ENCODE peak calls at places on chromosomes 7 and 10, in seven cellular contexts. A is IMR-90, H is mesendoderm, Y is H9, U is mesenchymal stem cell, M is H1, G is trophoblast cell. R is an unnamed sample.

GRCh38 chr10:75035975-75036708 is 75.3 kb upstream of the SAMD8 start:
- DNase-seq in Y (no peak), H (no peak), G (no peak), U (peak; percentile 41), M (no peak), A (peak; percentile 68), R (no peak)

GRCh38 chr10:103281753-103282152 is 4.8 kb downstream of the INA start:
- DNase-seq in Y (peak; percentile 94), U (no peak), G (no peak), A (peak; percentile 43), H (peak; percentile 89), M (peak; percentile 87), R (peak; percentile 66)

GRCh38 chr10:60246382-60246781 is 143.3 kb downstream of the ANK3 start:
- DNase-seq in H (peak; percentile 94), G (no peak), U (no peak), Y (no peak), A (no peak), M (no peak), R (no peak)

GRCh38 chr10:17872191-17873091 is 63.3 kb downstream of the MRC1 start:
- DNase-seq in H (peak; percentile 49), A (peak; percentile 21), U (peak; percentile 12), Y (no peak), G (no peak), M (no peak), R (peak; percentile 8)

GRCh38 chr10:70164179-70164578 is 6.1 kb downstream of the SAR1A start:
- DNase-seq in A (no peak), M (no peak), Y (no peak), G (no peak), H (no peak), U (no peak), R (no peak)

GRCh38 chr7:86667732-86668131 is 24.0 kb downstream of the GRM3 start:
- DNase-seq in A (no peak), M (no peak), G (no peak), Y (peak; percentile 43), U (no peak), H (peak; percentile 69), R (no peak)

GRCh38 chr10:30155401-30155800 is 96.0 kb upstream of the JCAD start:
- DNase-seq in M (no peak), H (no peak), A (peak; percentile 16), Y (no peak), G (no peak), U (no peak), R (no peak)

GRCh38 chr10:61899045-61899444 is 2.5 kb upstream of the ARID5B start:
- DNase-seq in G (no peak), A (peak; percentile 85), M (no peak), Y (no peak), U (peak; percentile 76), H (no peak), R (no peak)

GRCh38 chr10:20760450-20760849 is 136.7 kb downstream of the NEBL start:
- DNase-seq in H (no peak), U (no peak), Y (no peak), G (no peak), M (no peak), A (no peak), R (no peak)

GRCh38 chr7:155300641-155301452 is 3.2 kb downstream of the INSIG1 start:
- DNase-seq in H (no peak), A (no peak), G (no peak), U (no peak), M (no peak), Y (no peak), R (no peak)

GRCh38 chr7:42198296-42198695 is 38.7 kb downstream of the GLI3 start:
- DNase-seq in Y (no peak), U (no peak), M (no peak), A (no peak), H (no peak), G (peak; percentile 61), R (no peak)

GRCh38 chr7:79241288-79242055 is 212.0 kb downstream of the MAGI2 start:
- DNase-seq in H (no peak), M (no peak), G (no peak), A (peak; percentile 82), Y (no peak), U (peak; percentile 57), R (no peak)

GRCh38 chr10:89574348-89574747 is 39.0 kb upstream of the SLC16A12 start:
- DNase-seq in Y (no peak), H (no peak), U (no peak), G (no peak), A (no peak), M (no peak), R (no peak)

GRCh38 chr10:119663866-119664698 is 12.9 kb downstream of the BAG3 start:
- DNase-seq in Y (no peak), M (no peak), U (no peak), H (peak; percentile 63), A (no peak), G (peak; percentile 71), R (no peak)

GRCh38 chr7:36201122-36201723 is 48.2 kb downstream of the EEPD1 start:
- DNase-seq in G (no peak), Y (no peak), M (no peak), A (no peak), U (no peak), H (no peak), R (no peak)

GRCh38 chr7:108178393-108178792 is 48.2 kb upstream of the LAMB4 start:
- DNase-seq in H (no peak), A (no peak), U (no peak), M (no peak), Y (no peak), G (no peak), R (no peak)

GRCh38 chr7:40780431-40780830 is 645.6 kb downstream of the SUGCT start:
- DNase-seq in A (no peak), H (no peak), U (no peak), Y (no peak), M (no peak), G (no peak), R (no peak)

GRCh38 chr7:69687739-69688431 is 89.6 kb downstream of the AUTS2 start:
- DNase-seq in M (no peak), U (no peak), Y (no peak), H (no peak), A (no peak), G (no peak), R (no peak)

GRCh38 chr7:28729276-28729675 is 228.9 kb downstream of the TRIL start:
- DNase-seq in A (no peak), M (no peak), Y (no peak), G (no peak), U (no peak), H (no peak), R (no peak)

GRCh38 chr10:25933653-25934608 is at the start of gene MYO3A:
- DNase-seq in U (no peak), Y (peak; percentile 74), G (no peak), M (no peak), H (peak; percentile 83), A (no peak), R (peak; percentile 31)

GRCh38 chr7:6398943-6399342 is 48.8 kb downstream of the DAGLB start:
- DNase-seq in H (no peak), A (no peak), G (peak; percentile 79), M (no peak), Y (no peak), U (no peak), R (no peak)

GRCh38 chr10:74418285-74418872 is 267.4 kb downstream of the ADK start:
- DNase-seq in G (no peak), M (no peak), A (no peak), U (no peak), Y (no peak), H (peak; percentile 54), R (peak; percentile 54)

GRCh38 chr10:99329891-99330674 is 927 bp downstream of the CNNM1 start:
- DNase-seq in U (peak; percentile 43), G (no peak), H (peak; percentile 39), M (no peak), A (peak; percentile 4), Y (peak; percentile 51), R (peak; percentile 11)

GRCh38 chr10:34116780-34117179 is 698.3 kb downstream of the PARD3 start:
- DNase-seq in Y (no peak), A (no peak), G (no peak), U (no peak), H (no peak), M (no peak), R (no peak)

DNA sequence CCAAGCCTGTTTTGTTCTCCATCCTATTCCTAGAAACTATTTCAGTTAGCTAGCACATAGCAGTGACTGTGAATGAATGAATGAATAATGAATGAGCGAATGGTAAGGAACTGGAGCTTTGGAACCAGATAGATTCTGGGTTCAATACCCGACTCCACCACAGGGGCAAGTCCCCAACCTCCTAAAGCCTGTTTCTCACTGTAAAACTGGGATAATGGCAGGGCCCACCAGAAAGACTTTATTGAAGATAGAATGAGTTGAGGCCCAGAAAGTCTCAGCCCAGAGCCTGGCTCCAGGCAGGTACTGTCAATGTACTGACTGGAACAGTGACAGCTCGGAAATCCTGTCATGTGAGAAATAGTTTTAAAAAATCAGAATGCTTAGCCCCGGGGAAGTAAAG is 1.1 kb upstream of the CDH23 start:
- DNase-seq in U (no peak), G (peak; percentile 21), H (peak; percentile 38), Y (peak; percentile 26), A (no peak), M (no peak), R (no peak)
- H3K18ac ChIP-seq in U (no peak overlapping the region), G (no peak overlapping the region), H (no peak overlapping the region), Y (no peak overlapping the region), A (no peak overlapping the region), M (no peak overlapping the region), R (no peak overlapping the region)

DNA sequence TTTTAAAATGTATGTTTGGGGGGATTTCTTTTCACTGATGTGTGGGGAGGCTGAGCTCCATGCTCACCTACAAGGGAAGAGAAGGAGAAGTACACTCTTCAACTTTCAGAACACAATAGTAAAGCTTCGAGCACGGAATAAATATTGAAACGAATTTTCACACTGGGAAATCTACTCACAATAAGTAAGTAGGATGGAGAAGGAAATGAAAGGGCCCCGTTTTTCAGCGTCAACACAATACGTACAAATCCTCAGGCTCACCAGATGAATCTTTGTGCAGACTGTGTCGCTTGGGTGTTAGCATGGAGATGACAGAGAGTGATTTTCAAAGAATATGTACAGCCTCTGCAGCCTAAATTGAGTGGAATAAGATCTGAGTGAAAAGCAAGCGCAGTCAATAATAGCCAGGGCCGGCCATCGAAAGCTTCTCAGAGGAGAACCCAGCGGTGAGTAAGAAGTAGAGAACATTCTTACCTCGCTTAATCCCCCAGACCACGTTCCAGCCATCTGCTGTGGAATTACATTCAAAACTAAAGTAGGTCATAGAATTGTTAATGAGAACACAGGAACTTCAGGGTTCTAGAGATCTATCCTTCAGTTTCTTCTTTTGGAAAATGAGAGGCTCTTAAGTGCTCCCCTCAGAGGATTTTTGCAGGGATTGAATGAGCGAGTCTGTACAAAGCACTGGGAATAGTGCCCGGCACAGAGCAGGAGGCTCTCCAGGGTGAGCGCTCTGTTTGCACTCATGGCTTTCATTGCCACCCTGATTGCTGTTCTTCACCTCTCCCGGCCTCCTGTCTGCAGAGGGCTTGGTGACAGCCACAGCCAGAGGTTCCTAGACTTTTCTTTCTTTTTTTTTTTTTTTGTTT is 292.8 kb downstream of the SFMBT2 start:
- DNase-seq in M (no peak), U (no peak), H (no peak), G (no peak), Y (no peak), A (no peak), R (no peak)
- H2BK5ac ChIP-seq in M (no peak overlapping the region), U (no peak overlapping the region), H (no peak overlapping the region), G (no peak overlapping the region), Y (no peak overlapping the region), A (no peak overlapping the region), R (no peak overlapping the region)

GRCh38 chr10:3661271-3661670 is 123.7 kb downstream of the KLF6 start:
- DNase-seq in G (no peak), H (no peak), U (no peak), Y (no peak), M (no peak), A (no peak), R (no peak)
- H3K18ac ChIP-seq in G (no peak overlapping the region), H (no peak overlapping the region), U (no peak overlapping the region), Y (no peak overlapping the region), M (no peak overlapping the region), A (no peak overlapping the region), R (no peak overlapping the region)

GRCh38 chr7:132469681-132470080 is 106.6 kb downstream of the PLXNA4 start:
- DNase-seq in G (no peak), M (no peak), A (no peak), H (no peak), Y (no peak), U (no peak), R (no peak)
- H2BK5ac ChIP-seq in G (no peak overlapping the region), M (no peak overlapping the region), A (no peak overlapping the region), H (no peak overlapping the region), Y (no peak overlapping the region), U (no peak overlapping the region), R (no peak overlapping the region)